ENCODE peak calls at places on chromosomes 7 and 10, in four cellular contexts. F is RCC 7860, P is testis, K is fibroblast of the aortic adventitia. L is an unnamed sample.

GRCh38 chr7:105185290-105186010 is 171.4 kb downstream of the KMT2E start:
- DNase-seq in F (no peak), P (no peak), K (peak), L (no peak)

GRCh38 chr7:137879357-137880158 is 32.8 kb upstream of the DGKI start:
- DNase-seq in K (peak), F (no peak), P (no peak), L (no peak)

GRCh38 chr7:28020302-28020940 is 160.2 kb downstream of the JAZF1 start:
- DNase-seq in K (peak), F (peak), P (peak), L (peak)

GRCh38 chr10:96626795-96627194 is 40.0 kb upstream of the TM9SF3 start:
- DNase-seq in F (no peak), K (no peak), P (no peak), L (no peak)

GRCh38 chr10:96280859-96281258 is 9.5 kb upstream of the BLNK start:
- DNase-seq in P (no peak), F (no peak), K (no peak), L (no peak)

GRCh38 chr7:69862413-69863064 is 264.3 kb downstream of the AUTS2 start:
- DNase-seq in P (no peak), F (no peak), K (no peak), L (no peak)

GRCh38 chr10:118912961-118913360 is 116.6 kb upstream of the NANOS1 start:
- DNase-seq in P (no peak), F (no peak), K (peak), L (no peak)

GRCh38 chr10:22849077-22849810 is 78.6 kb upstream of the ARMC3 start:
- DNase-seq in P (peak), F (no peak), K (peak), L (no peak)

GRCh38 chr10:2993636-2994035 is 73.7 kb upstream of the PFKP start:
- DNase-seq in K (no peak), P (peak), F (peak), L (no peak)

L was measured in brain pericyte.